ENCODE peak calls at places on chromosomes 12 and 14, in six cellular contexts. S is BJ; K is MM.1S; L is stimulated activated naive CD8-positive, alpha-beta T cell treated with anti-CD3 and anti-CD28 coated beads, Interleukin-15, amount 100 ng/mL, for 72 hours; W is activated CD4-positive, alpha-beta T cell treated with anti-CD3 and anti-CD28 coated beads for 4 hours; J is lower lobe of right lung. A is an unnamed sample.
A peak's percentile ranks its signal among the peaks of the same experiment; 100 is the strongest.

GRCh38 chr12:121537814-121538698 is 42.8 kb downstream of the KDM2B start:
- DNase-seq in S (no peak), K (peak; percentile 19), L (peak; percentile 31), W (no peak), J (peak; percentile 72), A (peak; percentile 33)

GRCh38 chr14:100850841-100851585 is 25.1 kb downstream of the MEG3 start:
- DNase-seq in S (no peak), K (peak; percentile 41), L (peak; percentile 80), W (peak; percentile 77), J (peak; percentile 84), A (peak; percentile 71)

GRCh38 chr14:68680541-68681051 is 112.3 kb downstream of the ZFP36L1 start:
- DNase-seq in S (peak; percentile 70), K (no peak), L (no peak), W (no peak), J (no peak), A (no peak)

GRCh38 chr12:112112423-112113132 is 4.0 kb upstream of the NAA25 start:
- DNase-seq in S (no peak), K (no peak), L (no peak), W (no peak), J (no peak), A (peak; percentile 85)

GRCh38 chr14:36975834-36976233 is 196.6 kb downstream of the SLC25A21 start:
- DNase-seq in S (no peak), K (no peak), L (no peak), W (no peak), J (no peak), A (no peak)

GRCh38 chr12:53750812-53751335 is 905 bp downstream of the CISTR start:
- DNase-seq in S (no peak), K (no peak), L (no peak), W (no peak), J (peak; percentile 57), A (no peak)

GRCh38 chr12:107092669-107093546 is 441 bp downstream of the CRY1 start:
- DNase-seq in S (no peak), K (peak; percentile 47), L (peak; percentile 75), W (peak; percentile 82), J (peak; percentile 75), A (peak; percentile 44)

GRCh38 chr12:133251732-133252131 is 16.1 kb upstream of the ANHX start:
- DNase-seq in S (no peak), K (no peak), L (no peak), W (no peak), J (no peak), A (no peak)

GRCh38 chr12:86914716-86915115 is 658.5 kb upstream of the MGAT4C start:
- DNase-seq in S (no peak), K (no peak), L (no peak), W (no peak), J (no peak), A (no peak)

GRCh38 chr14:91372680-91373495 is 44.7 kb downstream of the CCDC88C start:
- DNase-seq in S (no peak), K (peak; percentile 48), L (peak; percentile 60), W (peak; percentile 33), J (no peak), A (peak; percentile 77)

GRCh38 chr12:47818701-47819543 is 781 bp downstream of the HDAC7 start:
- DNase-seq in S (no peak), K (peak; percentile 68), L (peak; percentile 67), W (peak; percentile 26), J (peak; percentile 86), A (peak; percentile 49)

GRCh38 chr12:109783135-109783964 is 49.8 kb downstream of the TRPV4 start:
- DNase-seq in S (no peak), K (no peak), L (no peak), W (no peak), J (no peak), A (no peak)

GRCh38 chr12:41903014-41903702 is 241.5 kb downstream of the GXYLT1 start:
- DNase-seq in S (no peak), K (no peak), L (no peak), W (no peak), J (no peak), A (no peak)

GRCh38 chr14:32607399-32607798 is 278.3 kb downstream of the AKAP6 start:
- DNase-seq in S (no peak), K (no peak), L (no peak), W (no peak), J (no peak), A (no peak)

GRCh38 chr14:63186453-63186852 is 17.8 kb upstream of the RHOJ start:
- DNase-seq in S (no peak), K (no peak), L (no peak), W (no peak), J (no peak), A (no peak)

GRCh38 chr12:105467710-105468366 is 137.3 kb downstream of the C12orf75 start:
- DNase-seq in S (no peak), K (no peak), L (no peak), W (no peak), J (no peak), A (no peak)

GRCh38 chr12:4664111-4664510 is 15.2 kb downstream of the NDUFA9 start:
- DNase-seq in S (peak; percentile 59), K (no peak), L (no peak), W (no peak), J (no peak), A (no peak)